ENCODE peak calls at places on chromosomes 16 and 17, in eight cellular contexts. T is RWPE1, D is HFFc6, Y is caudate nucleus, H is T follicular helper cell, X is RCC 7860, F is cerebellar nuclear complex, Z is fibroblast of the conjunctiva. C is an unnamed sample.

GRCh38 chr17:3794890-3795757 is 5.9 kb downstream of the ITGAE start:
- DNase-seq in T (no peak), D (peak; percentile 40), Y (no peak), H (no peak), X (peak; percentile 97), F (no peak), Z (no peak), C (peak; percentile 21)

GRCh38 chr17:35312790-35313711 is 60.4 kb downstream of the SLFN11 start:
- DNase-seq in T (peak; percentile 44), D (peak; percentile 53), Y (peak; percentile 7), H (peak; percentile 80), X (peak; percentile 58), F (no peak), Z (peak; percentile 76), C (peak; percentile 27)

GRCh38 chr17:73581379-73581778 is 62.9 kb downstream of the SDK2 start:
- DNase-seq in T (no peak), D (no peak), Y (no peak), H (no peak), X (no peak), F (no peak), Z (no peak), C (no peak)

GRCh38 chr16:86960266-86960665 is 356.9 kb downstream of the C16orf95 start:
- DNase-seq in T (no peak), D (no peak), Y (no peak), H (no peak), X (no peak), F (no peak), Z (no peak), C (no peak)

GRCh38 chr16:28149016-28149888 is 62.5 kb downstream of the XPO6 start:
- DNase-seq in T (no peak), D (no peak), Y (no peak), H (peak; percentile 12), X (no peak), F (no peak), Z (no peak), C (no peak)

GRCh38 chr16:85462405-85463227 is 150.5 kb upstream of the GSE1 start:
- DNase-seq in T (no peak), D (no peak), Y (no peak), H (no peak), X (no peak), F (no peak), Z (no peak), C (no peak)

GRCh38 chr17:55632893-55633292 is 89.8 kb downstream of the TMEM100 start:
- DNase-seq in T (no peak), D (no peak), Y (no peak), H (no peak), X (no peak), F (no peak), Z (no peak), C (no peak)

GRCh38 chr17:16986391-16986790 is 14.5 kb upstream of the TNFRSF13B start:
- DNase-seq in T (peak; percentile 26), D (no peak), Y (no peak), H (no peak), X (no peak), F (no peak), Z (no peak), C (no peak)

GRCh38 chr16:77307764-77308561 is 108.8 kb downstream of the SYCE1L start:
- DNase-seq in T (peak; percentile 55), D (no peak), Y (no peak), H (no peak), X (peak; percentile 96), F (no peak), Z (no peak), C (peak; percentile 61)

GRCh38 chr17:37742762-37743611 is 1.9 kb downstream of the HNF1B start:
- DNase-seq in T (no peak), D (no peak), Y (no peak), H (no peak), X (peak; percentile 49), F (no peak), Z (no peak), C (no peak)

GRCh38 chr16:68395806-68396205 is 52.5 kb downstream of the SMPD3 start:
- DNase-seq in T (no peak), D (no peak), Y (no peak), H (no peak), X (no peak), F (no peak), Z (no peak), C (no peak)

GRCh38 chr17:72794152-72794551 is 298.3 kb downstream of the SLC39A11 start:
- DNase-seq in T (no peak), D (no peak), Y (no peak), H (no peak), X (no peak), F (no peak), Z (no peak), C (no peak)

GRCh38 chr16:25692307-25692706 is 548 bp downstream of the HS3ST4 start:
- DNase-seq in T (no peak), D (no peak), Y (no peak), H (no peak), X (no peak), F (no peak), Z (no peak), C (no peak)

GRCh38 chr17:8362651-8363332 is 13.7 kb downstream of the KRABD2 start:
- DNase-seq in T (no peak), D (peak; percentile 58), Y (no peak), H (no peak), X (no peak), F (no peak), Z (no peak), C (no peak)

GRCh38 chr17:39791296-39791992 is 53.7 kb downstream of the GRB7 start:
- DNase-seq in T (no peak), D (no peak), Y (peak; percentile 9), H (peak; percentile 25), X (no peak), F (no peak), Z (no peak), C (no peak)

GRCh38 chr17:44220211-44221071 is 966 bp upstream of the UBTF start:
- DNase-seq in T (peak; percentile 38), D (no peak), Y (peak; percentile 64), H (peak; percentile 50), X (no peak), F (no peak), Z (no peak), C (no peak)

GRCh38 chr16:9042943-9043680 is 48.3 kb upstream of the HAPSTR1 start:
- DNase-seq in T (no peak), D (peak; percentile 52), Y (peak; percentile 38), H (no peak), X (peak; percentile 30), F (no peak), Z (peak; percentile 18), C (peak; percentile 55)

GRCh38 chr16:77585852-77586251 is 136.5 kb upstream of the NUDT7 start:
- DNase-seq in T (peak; percentile 56), D (no peak), Y (peak; percentile 7), H (no peak), X (peak; percentile 82), F (no peak), Z (no peak), C (peak; percentile 26)

GRCh38 chr16:79571065-79571697 is 29.4 kb downstream of the MAF start:
- DNase-seq in T (no peak), D (no peak), Y (no peak), H (no peak), X (no peak), F (no peak), Z (no peak), C (no peak)

GRCh38 chr17:82458885-82459424 is 414 bp downstream of the NARF start:
- DNase-seq in T (peak; percentile 8), D (peak; percentile 5), Y (no peak), H (no peak), X (peak; percentile 7), F (no peak), Z (no peak), C (no peak)

GRCh38 chr17:5537251-5537650 is 47.1 kb downstream of the NLRP1 start:
- DNase-seq in T (no peak), D (no peak), Y (no peak), H (no peak), X (peak; percentile 6), F (no peak), Z (no peak), C (peak; percentile 25)

GRCh38 chr16:81646561-81646960 is 132.5 kb upstream of the PLCG2 start:
- DNase-seq in T (no peak), D (peak; percentile 77), Y (no peak), H (no peak), X (no peak), F (no peak), Z (peak; percentile 8), C (no peak)

GRCh38 chr17:13743906-13744305 is 142.2 kb upstream of the HS3ST3A1 start:
- DNase-seq in T (peak; percentile 40), D (no peak), Y (no peak), H (no peak), X (no peak), F (no peak), Z (no peak), C (no peak)

GRCh38 chr16:15509593-15510520 is 75.5 kb downstream of the BMERB1 start:
- DNase-seq in T (no peak), D (peak; percentile 51), Y (no peak), H (no peak), X (peak; percentile 77), F (no peak), Z (no peak), C (no peak)

GRCh38 chr17:9080296-9080914 is 59.1 kb downstream of the NTN1 start:
- DNase-seq in T (no peak), D (no peak), Y (no peak), H (no peak), X (no peak), F (no peak), Z (no peak), C (no peak)

GRCh38 chr16:28977703-28978641 is 3.4 kb downstream of the SPNS1 start:
- DNase-seq in T (peak; percentile 35), D (no peak), Y (no peak), H (no peak), X (no peak), F (no peak), Z (no peak), C (no peak)